ENCODE peak calls at places on chromosomes 2 and 18, in nine cellular contexts. S is lower lobe of right lung, E is ascending aorta, N is brain microvascular endothelial cell, F is HCT116, Z is stomach, L is fibroblast of lung, T is heart right ventricle, A is sigmoid colon. X is an unnamed sample.

GRCh38 chr2:240458044-240458899 is 22.8 kb downstream of the GPC1 start:
- DNase-seq in T (no peak), F (no peak), Z (no peak), E (no peak), L (no peak), A (peak; percentile 42), N (no peak), S (peak; percentile 30), X (no peak)

GRCh38 chr2:203728321-203728720 is 21.9 kb downstream of the CD28 start:
- DNase-seq in L (no peak), T (no peak), E (no peak), F (no peak), Z (no peak), S (no peak), N (no peak), A (no peak), X (no peak)

GRCh38 chr2:100744589-100744988 is 75.3 kb upstream of the NPAS2 start:
- DNase-seq in N (peak; percentile 64), F (no peak), E (no peak), S (no peak), Z (no peak), A (no peak), L (peak; percentile 44), T (no peak), X (peak; percentile 41)

GRCh38 chr2:236137066-236137465 is 31.1 kb downstream of the GBX2 start:
- DNase-seq in A (peak; percentile 29), F (no peak), L (no peak), Z (no peak), N (no peak), T (no peak), S (no peak), E (no peak), X (no peak)

GRCh38 chr2:231666171-231667095 is 41.9 kb upstream of the PTMA start:
- DNase-seq in E (peak; percentile 88), Z (peak; percentile 96), F (peak; percentile 94), A (peak; percentile 99), N (peak; percentile 78), S (peak; percentile 98), T (peak; percentile 96), L (peak; percentile 96), X (peak; percentile 86)

GRCh38 chr18:23283933-23284430 is 148.7 kb downstream of the CABLES1 start:
- DNase-seq in S (no peak), A (no peak), Z (no peak), L (peak; percentile 46), T (no peak), F (peak; percentile 65), E (no peak), N (peak; percentile 47), X (peak; percentile 71)

GRCh38 chr2:205748660-205749059 is 66.4 kb downstream of the NRP2 start:
- DNase-seq in T (no peak), S (no peak), F (no peak), Z (no peak), E (no peak), N (no peak), L (no peak), A (no peak), X (peak; percentile 69)

GRCh38 chr2:215899111-215900074 is 114.0 kb downstream of the MREG start:
- DNase-seq in E (no peak), L (peak; percentile 75), Z (no peak), N (no peak), S (no peak), F (no peak), T (no peak), A (no peak), X (no peak)

GRCh38 chr2:45993476-45993991 is 303.7 kb upstream of the EPAS1 start:
- DNase-seq in Z (peak; percentile 75), L (peak; percentile 92), N (peak; percentile 76), S (no peak), F (peak; percentile 64), T (peak; percentile 83), E (no peak), A (peak; percentile 76), X (no peak)

GRCh38 chr2:134398300-134398699 is 144.4 kb downstream of the MGAT5 start:
- DNase-seq in N (peak; percentile 72), F (no peak), L (peak; percentile 73), S (no peak), A (no peak), Z (no peak), E (no peak), T (no peak), X (no peak)

DNA sequence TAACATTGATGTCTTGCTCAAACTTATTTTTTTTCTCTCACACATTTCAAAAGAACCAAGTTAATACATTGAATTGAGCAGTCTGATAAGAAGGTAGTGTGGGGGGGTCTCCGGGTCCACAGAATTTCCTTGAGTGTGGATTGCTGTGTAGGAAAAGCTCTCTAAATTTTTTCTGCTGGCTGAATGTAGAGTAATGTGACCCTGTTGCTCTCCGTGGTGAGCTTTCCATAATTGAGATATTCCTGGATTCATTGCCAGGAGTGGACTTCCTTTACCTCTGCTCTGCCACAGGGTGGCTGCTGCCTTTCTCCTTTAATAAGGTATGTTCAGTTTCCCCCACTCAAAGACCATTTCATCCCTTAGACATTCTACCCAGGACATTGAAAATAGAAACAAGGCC is 50.9 kb downstream of the PKP4 start:
- DNase-seq in E (no peak), T (no peak), A (no peak), L (no peak), F (no peak), N (no peak), Z (no peak), S (no peak), X (no peak)
- TF ChIP-seq CTCF in E (no peak), T (no peak), A (no peak), L (no peak), F (no peak), N (peak; percentile 16), Z (no peak), S (no peak), X (no peak)

GRCh38 chr18:75384144-75384543 is 43.4 kb downstream of the SMIM21 start:
- DNase-seq in E (no peak), F (no peak), A (no peak), L (no peak), N (no peak), T (no peak), Z (no peak), S (no peak), X (no peak)
- H3K27me3 ChIP-seq in E (no peaks in the 10 kb centered on the region), F (peaks cover 21% of the 10 kb centered on the region), A (no peaks in the 10 kb centered on the region), L (no peaks in the 10 kb centered on the region), N (no peaks in the 10 kb centered on the region), T (peaks cover 6% of the 10 kb centered on the region), Z (no peaks in the 10 kb centered on the region), S (no peaks in the 10 kb centered on the region), X (no peaks in the 10 kb centered on the region)

GRCh38 chr2:1631292-1632005 is 112.9 kb downstream of the PXDN start:
- DNase-seq in N (no peak), F (no peak), S (no peak), T (no peak), Z (no peak), E (no peak), L (no peak), A (peak; percentile 45), X (no peak)
- H3K36me3 ChIP-seq in N (peaks cover 40% of the 10 kb centered on the region), F (no peaks in the 10 kb centered on the region), S (peaks cover 39% of the 10 kb centered on the region), T (peaks cover 65% of the 10 kb centered on the region), Z (peaks cover 52% of the 10 kb centered on the region), E (peaks cover 39% of the 10 kb centered on the region), L (peaks cover 7% of the 10 kb centered on the region), A (peaks cover 27% of the 10 kb centered on the region), X (peaks cover 1% of the 10 kb centered on the region)

GRCh38 chr2:68155618-68156017 is 2.1 kb upstream of the PNO1 start:
- DNase-seq in A (no peak), T (no peak), Z (no peak), S (no peak), E (no peak), F (no peak), L (no peak), N (no peak), X (no peak)

GRCh38 chr2:68156419-68156818 is 1.3 kb upstream of the PNO1 start:
- DNase-seq in F (no peak), N (no peak), E (no peak), L (no peak), T (no peak), A (no peak), S (no peak), Z (no peak), X (no peak)

GRCh38 chr2:68158134-68158447 is 403 bp downstream of the PNO1 start:
- DNase-seq in T (no peak), F (no peak), S (no peak), L (peak; percentile 12), Z (no peak), N (no peak), E (no peak), A (no peak), X (no peak)

GRCh38 chr2:68157002-68157401 is 686 bp upstream of the PNO1 start:
- DNase-seq in S (peak; percentile 65), T (no peak), F (no peak), N (peak; percentile 27), L (no peak), A (no peak), E (no peak), Z (peak; percentile 26), X (no peak)

GRCh38 chr2:68157402-68158133 is at the start of gene PNO1:
- DNase-seq in S (peak; percentile 96), N (peak; percentile 91), E (peak; percentile 78), T (peak; percentile 98), F (peak; percentile 92), L (peak; percentile 97), A (peak; percentile 98), Z (peak; percentile 96), X (peak; percentile 69)
- TF ChIP-seq CTCF in S (peak; percentile 12), N (peak; percentile 11), E (no peak), T (no peak), F (no peak), L (no peak), A (no peak), Z (no peak), X (no peak)

X was measured in kidney epithelial cell.